ENCODE peak calls at places on chromosome 22, in ten cellular contexts. P is upper lobe of right lung, U is HAP-1, K is mammary epithelial cell, L is AG10803, G is heart right ventricle, Y is gastrocnemius medialis, C is astrocyte of the spinal cord, X is neuronal stem cell, S is A549. Q is an unnamed sample.

GRCh38 chr22:47784367-47784983 is 1022.0 kb downstream of the TBC1D22A start:
- DNase-seq in P (no peak), U (no peak), K (no peak), L (no peak), G (no peak), Y (no peak), C (no peak), X (no peak), S (no peak), Q (no peak)

GRCh38 chr22:32206774-32207758 is 2.2 kb upstream of the RFPL2 start:
- DNase-seq in P (no peak), U (peak), K (peak), L (peak), G (no peak), Y (no peak), C (peak), X (no peak), S (peak), Q (no peak)

GRCh38 chr22:50677493-50678217 is 5.0 kb downstream of the SHANK3 start:
- DNase-seq in P (no peak), U (no peak), K (no peak), L (no peak), G (no peak), Y (no peak), C (no peak), X (no peak), S (no peak), Q (no peak)

GRCh38 chr22:49887074-49887471 is 31.2 kb downstream of the ALG12 start:
- DNase-seq in P (peak), U (no peak), K (no peak), L (no peak), G (no peak), Y (no peak), C (no peak), X (no peak), S (no peak), Q (no peak)

GRCh38 chr22:26194313-26194712 is 25.1 kb downstream of the SEZ6L start:
- DNase-seq in P (no peak), U (no peak), K (no peak), L (no peak), G (no peak), Y (no peak), C (no peak), X (no peak), S (no peak), Q (no peak)

GRCh38 chr22:46010951-46011626 is 34.1 kb upstream of the WNT7B start:
- DNase-seq in P (peak), U (no peak), K (no peak), L (no peak), G (no peak), Y (no peak), C (peak), X (no peak), S (no peak), Q (no peak)

GRCh38 chr22:42172385-42173172 is 42.0 kb upstream of the CYP2D6 start:
- DNase-seq in P (no peak), U (no peak), K (no peak), L (no peak), G (no peak), Y (no peak), C (peak), X (no peak), S (no peak), Q (no peak)

GRCh38 chr22:33210129-33210784 is 152.1 kb upstream of the SYN3 start:
- DNase-seq in P (no peak), U (peak), K (peak), L (peak), G (peak), Y (no peak), C (peak), X (peak), S (peak), Q (peak)

GRCh38 chr22:28581020-28581419 is 98.6 kb downstream of the TTC28 start:
- DNase-seq in P (no peak), U (no peak), K (no peak), L (no peak), G (no peak), Y (no peak), C (no peak), X (no peak), S (no peak), Q (no peak)

GRCh38 chr22:50625568-50626313 is 2.2 kb downstream of the ARSA start:
- DNase-seq in P (peak), U (no peak), K (no peak), L (no peak), G (no peak), Y (no peak), C (no peak), X (no peak), S (no peak), Q (no peak)

GRCh38 chr22:32646476-32646875 is 155.0 kb upstream of the TIMP3 start:
- DNase-seq in P (no peak), U (no peak), K (no peak), L (no peak), G (no peak), Y (no peak), C (no peak), X (no peak), S (no peak), Q (no peak)

GRCh38 chr22:42343551-42344081 is 73.2 kb upstream of the TCF20 start:
- DNase-seq in P (no peak), U (peak), K (no peak), L (no peak), G (no peak), Y (no peak), C (no peak), X (no peak), S (no peak), Q (no peak)

GRCh38 chr22:48622891-48623545 is 1204.7 kb downstream of the BRD1 start:
- DNase-seq in P (no peak), U (no peak), K (no peak), L (no peak), G (no peak), Y (no peak), C (no peak), X (no peak), S (no peak), Q (no peak)

GRCh38 chr22:50439314-50440250 is 35.3 kb downstream of the SBF1 start:
- DNase-seq in P (no peak), U (no peak), K (no peak), L (no peak), G (no peak), Y (no peak), C (no peak), X (no peak), S (no peak), Q (no peak)

GRCh38 chr22:47135338-47135737 is 372.9 kb downstream of the TBC1D22A start:
- DNase-seq in P (no peak), U (no peak), K (no peak), L (no peak), G (no peak), Y (no peak), C (no peak), X (no peak), S (no peak), Q (no peak)

GRCh38 chr22:38112361-38112760 is 1.9 kb upstream of the BAIAP2L2 start:
- DNase-seq in P (no peak), U (no peak), K (no peak), L (no peak), G (no peak), Y (no peak), C (no peak), X (no peak), S (no peak), Q (no peak)

GRCh38 chr22:31346733-31347250 is 646 bp upstream of the PATZ1 start:
- DNase-seq in P (peak), U (peak), K (peak), L (no peak), G (peak), Y (no peak), C (peak), X (peak), S (peak), Q (no peak)

GRCh38 chr22:48444320-48445112 is 1383.2 kb downstream of the BRD1 start:
- DNase-seq in P (no peak), U (no peak), K (no peak), L (peak), G (no peak), Y (no peak), C (no peak), X (no peak), S (no peak), Q (no peak)

GRCh38 chr22:37822079-37822833 is 926 bp upstream of the GALR3 start:
- DNase-seq in P (no peak), U (no peak), K (no peak), L (no peak), G (no peak), Y (no peak), C (no peak), X (no peak), S (no peak), Q (no peak)

GRCh38 chr22:38467904-38468760 is at the start of gene KDELR3:
- DNase-seq in P (peak), U (peak), K (peak), L (peak), G (peak), Y (no peak), C (peak), X (no peak), S (peak), Q (no peak)

GRCh38 chr22:36594569-36594968 is 65.6 kb upstream of the EIF3D start:
- DNase-seq in P (peak), U (no peak), K (no peak), L (no peak), G (no peak), Y (no peak), C (no peak), X (no peak), S (no peak), Q (no peak)

GRCh38 chr22:16651217-16651616 is 58.6 kb upstream of the CCT8L2 start:
- DNase-seq in P (no peak), U (no peak), K (no peak), L (no peak), G (no peak), Y (no peak), C (no peak), X (no peak), S (no peak), Q (no peak)

GRCh38 chr22:38513063-38513462 is 7.0 kb upstream of the DDX17 start:
- DNase-seq in P (no peak), U (no peak), K (no peak), L (no peak), G (no peak), Y (no peak), C (no peak), X (no peak), S (no peak), Q (peak)

GRCh38 chr22:23192133-23192532 is 11.8 kb downstream of the BCR start:
- DNase-seq in P (peak), U (no peak), K (no peak), L (no peak), G (no peak), Y (no peak), C (no peak), X (no peak), S (no peak), Q (no peak)

GRCh38 chr22:42769574-42770447 is 49.1 kb upstream of the A4GALT start:
- DNase-seq in P (peak), U (no peak), K (no peak), L (peak), G (peak), Y (no peak), C (peak), X (no peak), S (no peak), Q (no peak)

GRCh38 chr22:20964799-20965103 is 2.3 kb upstream of the AIFM3 start:
- DNase-seq in P (no peak), U (no peak), K (no peak), L (no peak), G (no peak), Y (no peak), C (no peak), X (no peak), S (no peak), Q (no peak)
- H3K4me3 ChIP-seq in P (no peak), U (no peak), K (no peak), L (peak), G (peak), Y (peak), C (peak), X (peak), S (no peak), Q (no peak)

GRCh38 chr22:19974935-19975706 is 33.5 kb upstream of the TXNRD2 start:
- DNase-seq in P (no peak), U (no peak), K (no peak), L (no peak), G (no peak), Y (no peak), C (no peak), X (no peak), S (no peak), Q (no peak)
- H3K4me3 ChIP-seq in P (no peak), U (no peak), K (no peak), L (no peak), G (no peak), Y (no peak), C (no peak), X (no peak), S (no peak), Q (no peak)

DNA sequence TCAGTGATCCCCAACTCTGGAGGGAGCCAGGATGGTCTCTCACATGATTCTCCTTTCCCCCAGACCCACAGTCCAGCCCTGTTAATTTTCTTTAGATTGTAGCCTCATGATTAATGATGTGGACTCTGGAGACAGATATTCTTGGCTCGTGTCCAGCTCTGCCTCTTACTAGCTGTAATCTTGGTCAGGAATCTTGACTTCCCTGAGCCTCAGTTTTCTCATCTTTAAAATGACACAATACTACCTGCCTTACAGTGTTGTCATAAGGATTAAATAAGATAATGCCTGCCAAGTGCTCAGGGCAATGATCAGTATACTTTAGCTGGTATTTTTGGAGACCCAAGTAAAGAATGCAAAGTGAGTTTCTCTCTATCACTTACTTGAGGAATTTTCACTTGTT is 60.0 kb downstream of the SPECC1L start:
- DNase-seq in P (no peak), U (no peak), K (no peak), L (no peak), G (no peak), Y (no peak), C (no peak), X (no peak), S (no peak), Q (no peak)
- H3K4me3 ChIP-seq in P (no peak), U (no peak), K (no peak), L (no peak), G (no peak), Y (no peak), C (no peak), X (no peak), S (no peak), Q (no peak)

GRCh38 chr22:44025171-44026065 is 1.3 kb downstream of the PARVB start:
- DNase-seq in P (peak), U (peak), K (no peak), L (no peak), G (no peak), Y (no peak), C (no peak), X (no peak), S (no peak), Q (no peak)
- H3K4me3 ChIP-seq in P (peak), U (peak), K (no peak), L (peak), G (peak), Y (peak), C (peak), X (no peak), S (peak), Q (no peak)

GRCh38 chr22:40346178-40347064 is at the start of gene ADSL:
- DNase-seq in P (peak), U (peak), K (peak), L (peak), G (peak), Y (peak), C (peak), X (peak), S (peak), Q (no peak)

GRCh38 chr22:40345801-40346177 is 511 bp upstream of the ADSL start:
- DNase-seq in P (peak), U (peak), K (peak), L (peak), G (peak), Y (peak), C (no peak), X (no peak), S (no peak), Q (no peak)

GRCh38 chr22:40347300-40347699 is 1.0 kb downstream of the ADSL start:
- DNase-seq in P (no peak), U (no peak), K (no peak), L (no peak), G (no peak), Y (peak), C (no peak), X (no peak), S (no peak), Q (no peak)

GRCh38 chr22:40345271-40345670 is 1.0 kb upstream of the ADSL start:
- DNase-seq in P (no peak), U (no peak), K (peak), L (peak), G (no peak), Y (no peak), C (peak), X (no peak), S (no peak), Q (no peak)

DNA sequence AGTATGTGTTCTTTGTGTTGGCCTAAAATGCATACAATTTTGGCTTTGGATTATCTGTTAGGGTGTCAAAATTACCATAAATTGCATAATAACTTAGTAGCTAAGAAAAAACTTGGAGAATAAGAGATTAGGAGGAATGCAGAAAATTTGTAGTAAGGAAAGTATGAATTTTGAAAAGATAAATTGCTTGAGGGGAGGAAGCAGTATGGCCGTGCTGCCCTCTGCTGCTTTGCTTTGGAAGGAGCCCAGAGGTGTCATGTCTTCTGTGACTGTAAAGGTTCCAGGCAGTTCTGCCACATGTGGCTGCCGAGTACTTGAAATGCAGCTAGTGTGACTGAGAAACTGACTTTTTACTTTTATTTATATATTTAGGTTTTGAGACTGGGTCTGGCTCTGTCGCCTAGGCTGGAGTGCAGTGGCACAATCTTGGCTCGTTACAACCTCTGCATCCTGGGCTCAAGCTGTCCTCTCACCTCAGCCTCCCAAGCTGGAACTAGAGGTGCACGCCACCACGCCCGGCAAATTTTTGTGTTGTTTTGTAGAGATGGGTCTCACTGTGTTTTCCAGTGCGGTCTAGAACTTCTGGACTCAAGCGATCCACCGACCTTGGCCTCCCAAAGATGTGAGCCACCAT is 1.8 kb downstream of the ADSL start:
- DNase-seq in P (no peak), U (peak), K (peak), L (peak), G (peak), Y (peak), C (peak), X (no peak), S (peak), Q (no peak)
- H3K4me3 ChIP-seq in P (no peak), U (peak), K (peak), L (peak), G (peak), Y (peak), C (no peak), X (no peak), S (peak), Q (no peak)

GRCh38 chr22:25069426-25069757 is 116.9 kb downstream of the KIAA1671 start:
- DNase-seq in P (no peak), U (no peak), K (no peak), L (no peak), G (no peak), Y (no peak), C (no peak), X (no peak), S (no peak), Q (no peak)
- H3K4me3 ChIP-seq in P (no peak), U (no peak), K (no peak), L (no peak), G (no peak), Y (no peak), C (no peak), X (no peak), S (no peak), Q (no peak)

GRCh38 chr22:27317961-27318360 is 483.6 kb downstream of the MN1 start:
- DNase-seq in P (no peak), U (no peak), K (peak), L (peak), G (no peak), Y (no peak), C (no peak), X (no peak), S (no peak), Q (no peak)
- H3K4me3 ChIP-seq in P (no peak), U (no peak), K (no peak), L (no peak), G (no peak), Y (no peak), C (no peak), X (no peak), S (no peak), Q (no peak)